ENCODE peak calls at places on chromosome 13, in ten cellular contexts. G, E, D, I, H, F, K, B, N and Y are unnamed samples.

GRCh38 chr13:79522583-79522982 is 41.6 kb downstream of the NDFIP2 start:
- DNase-seq in G (no peak), E (no peak), D (no peak), I (no peak), H (peak), F (no peak), K (no peak), B (peak), N (peak), Y (no peak)

GRCh38 chr13:49922301-49922700 is 13.8 kb downstream of the SPRYD7 start:
- DNase-seq in G (no peak), E (no peak), D (no peak), I (no peak), H (no peak), F (no peak), K (no peak), B (no peak), N (no peak), Y (no peak)

GRCh38 chr13:62324842-62325241 is 909.2 kb upstream of the PCDH20 start:
- DNase-seq in G (no peak), E (no peak), D (no peak), I (no peak), H (no peak), F (no peak), K (no peak), B (no peak), N (no peak), Y (no peak)

GRCh38 chr13:26584713-26585112 is 27.2 kb downstream of the WASF3 start:
- DNase-seq in G (no peak), E (no peak), D (no peak), I (no peak), H (no peak), F (no peak), K (no peak), B (peak), N (peak), Y (no peak)

GRCh38 chr13:44818428-44818827 is 170.8 kb downstream of the NUFIP1 start:
- DNase-seq in G (no peak), E (no peak), D (no peak), I (no peak), H (no peak), F (no peak), K (no peak), B (peak), N (peak), Y (no peak)

GRCh38 chr13:26867451-26868067 is 107.0 kb upstream of the GPR12 start:
- DNase-seq in G (peak), E (no peak), D (no peak), I (no peak), H (peak), F (no peak), K (no peak), B (peak), N (peak), Y (peak)

GRCh38 chr13:97914537-97914936 is 38.9 kb upstream of the IPO5 start:
- DNase-seq in G (no peak), E (no peak), D (no peak), I (peak), H (no peak), F (no peak), K (no peak), B (no peak), N (no peak), Y (no peak)

GRCh38 chr13:90414691-90415596 is 932.5 kb upstream of the MIR17HG start:
- DNase-seq in G (no peak), E (peak), D (no peak), I (no peak), H (peak), F (no peak), K (no peak), B (peak), N (peak), Y (no peak)

GRCh38 chr13:24341439-24341838 is 32.1 kb downstream of the C1QTNF9 start:
- DNase-seq in G (no peak), E (no peak), D (peak), I (no peak), H (peak), F (no peak), K (no peak), B (peak), N (no peak), Y (no peak)

GRCh38 chr13:85019121-85019520 is 780.1 kb downstream of the SLITRK6 start:
- DNase-seq in G (no peak), E (no peak), D (no peak), I (no peak), H (no peak), F (no peak), K (no peak), B (no peak), N (no peak), Y (no peak)

GRCh38 chr13:111876506-111876905 is 190.4 kb upstream of the SOX1 start:
- DNase-seq in G (no peak), E (no peak), D (peak), I (no peak), H (no peak), F (peak), K (no peak), B (no peak), N (no peak), Y (no peak)

GRCh38 chr13:40064154-40064713 is 408.8 kb downstream of the COG6 start:
- DNase-seq in G (no peak), E (no peak), D (peak), I (no peak), H (no peak), F (no peak), K (no peak), B (no peak), N (peak), Y (peak)

GRCh38 chr13:108957369-108958012 is 328.1 kb downstream of the MYO16 start:
- DNase-seq in G (no peak), E (peak), D (no peak), I (no peak), H (peak), F (no peak), K (no peak), B (peak), N (peak), Y (peak)

GRCh38 chr13:109610517-109610916 is 175.9 kb downstream of the IRS2 start:
- DNase-seq in G (no peak), E (no peak), D (no peak), I (no peak), H (no peak), F (no peak), K (peak), B (peak), N (no peak), Y (peak)

GRCh38 chr13:21759503-21759902 is 88.6 kb downstream of the FGF9 start:
- DNase-seq in G (no peak), E (no peak), D (no peak), I (no peak), H (no peak), F (no peak), K (no peak), B (no peak), N (no peak), Y (no peak)

GRCh38 chr13:50094615-50095293 is 79.5 kb downstream of the KCNRG start:
- DNase-seq in G (no peak), E (no peak), D (no peak), I (no peak), H (no peak), F (no peak), K (no peak), B (peak), N (no peak), Y (no peak)

GRCh38 chr13:113491418-113491883 is 940 bp upstream of the DCUN1D2 start:
- DNase-seq in G (peak), E (no peak), D (no peak), I (no peak), H (no peak), F (no peak), K (peak), B (peak), N (no peak), Y (no peak)

GRCh38 chr13:71760226-71760591 is 106.8 kb downstream of the DACH1 start:
- DNase-seq in G (no peak), E (no peak), D (no peak), I (no peak), H (no peak), F (no peak), K (no peak), B (no peak), N (no peak), Y (no peak)

GRCh38 chr13:106786006-106786579 is 218.2 kb upstream of the ARGLU1 start:
- DNase-seq in G (no peak), E (no peak), D (no peak), I (no peak), H (no peak), F (no peak), K (no peak), B (no peak), N (no peak), Y (no peak)

GRCh38 chr13:40126301-40127085 is 471.0 kb downstream of the COG6 start:
- DNase-seq in G (no peak), E (no peak), D (no peak), I (no peak), H (no peak), F (no peak), K (no peak), B (no peak), N (no peak), Y (no peak)

GRCh38 chr13:32852568-32852967 is 163.7 kb upstream of the KL start:
- DNase-seq in G (no peak), E (no peak), D (no peak), I (no peak), H (no peak), F (no peak), K (no peak), B (peak), N (no peak), Y (no peak)

GRCh38 chr13:21917046-21918010 is 246.5 kb downstream of the FGF9 start:
- DNase-seq in G (no peak), E (no peak), D (no peak), I (no peak), H (no peak), F (no peak), K (no peak), B (no peak), N (no peak), Y (no peak)

GRCh38 chr13:30607908-30608307 is 9.8 kb upstream of the USPL1 start:
- DNase-seq in G (no peak), E (no peak), D (no peak), I (no peak), H (no peak), F (no peak), K (no peak), B (no peak), N (no peak), Y (no peak)

GRCh38 chr13:72960541-72960940 is 98.3 kb upstream of the KLF5 start:
- DNase-seq in G (no peak), E (no peak), D (no peak), I (no peak), H (no peak), F (no peak), K (no peak), B (peak), N (no peak), Y (no peak)

GRCh38 chr13:62663767-62664166 is 1248.1 kb upstream of the PCDH20 start:
- DNase-seq in G (no peak), E (no peak), D (no peak), I (no peak), H (no peak), F (no peak), K (no peak), B (no peak), N (no peak), Y (no peak)

GRCh38 chr13:28528848-28529247 is 33.9 kb upstream of the FLT1 start:
- DNase-seq in G (no peak), E (no peak), D (no peak), I (no peak), H (no peak), F (no peak), K (no peak), B (peak), N (no peak), Y (no peak)

GRCh38 chr13:40057228-40057627 is 401.8 kb downstream of the COG6 start:
- DNase-seq in G (no peak), E (no peak), D (no peak), I (no peak), H (no peak), F (no peak), K (no peak), B (no peak), N (no peak), Y (no peak)

GRCh38 chr13:62296812-62297211 is 881.2 kb upstream of the PCDH20 start:
- DNase-seq in G (no peak), E (no peak), D (no peak), I (no peak), H (no peak), F (no peak), K (no peak), B (no peak), N (no peak), Y (no peak)

GRCh38 chr13:31200636-31200970 is 828 bp downstream of the B3GLCT start:
- DNase-seq in G (peak), E (no peak), D (no peak), I (no peak), H (no peak), F (peak), K (peak), B (peak), N (peak), Y (peak)

GRCh38 chr13:61965756-61966155 is 550.1 kb upstream of the PCDH20 start:
- DNase-seq in G (no peak), E (no peak), D (no peak), I (no peak), H (no peak), F (no peak), K (no peak), B (no peak), N (no peak), Y (no peak)

GRCh38 chr13:40064723-40065122 is 409.3 kb downstream of the COG6 start:
- DNase-seq in G (no peak), E (no peak), D (no peak), I (no peak), H (peak), F (no peak), K (no peak), B (peak), N (peak), Y (peak)

GRCh38 chr13:23352161-23352560 is 81.3 kb downstream of the SACS start:
- DNase-seq in G (no peak), E (no peak), D (no peak), I (no peak), H (no peak), F (no peak), K (no peak), B (no peak), N (no peak), Y (no peak)

GRCh38 chr13:42561752-42562467 is 12.0 kb upstream of the TNFSF11 start:
- DNase-seq in G (no peak), E (no peak), D (no peak), I (no peak), H (no peak), F (no peak), K (no peak), B (peak), N (peak), Y (no peak)

GRCh38 chr13:37602743-37603381 is 4.3 kb upstream of the POSTN start:
- DNase-seq in G (no peak), E (no peak), D (no peak), I (no peak), H (no peak), F (no peak), K (no peak), B (peak), N (no peak), Y (no peak)
- TF ChIP-seq CTCF in G (peak), E (peak), D (peak), I (peak), H (peak), F (no peak), K (peak), B (peak), N (peak), Y (peak)

GRCh38 chr13:39016789-39017188 is 21.1 kb downstream of the PROSER1 start:
- DNase-seq in G (peak), E (no peak), D (no peak), I (peak), H (no peak), F (no peak), K (no peak), B (peak), N (no peak), Y (no peak)
- TF ChIP-seq CTCF in G (peak), E (peak), D (no peak), I (peak), H (peak), F (no peak), K (peak), B (peak), N (peak), Y (no peak)

GRCh38 chr13:37429976-37430375 is 168.6 kb downstream of the POSTN start:
- DNase-seq in G (no peak), E (peak), D (no peak), I (no peak), H (no peak), F (no peak), K (no peak), B (no peak), N (peak), Y (no peak)

GRCh38 chr13:37427843-37428494 is 170.6 kb downstream of the POSTN start:
- DNase-seq in G (no peak), E (no peak), D (no peak), I (no peak), H (no peak), F (no peak), K (no peak), B (no peak), N (no peak), Y (no peak)
- TF ChIP-seq CTCF in G (peak), E (no peak), D (no peak), I (no peak), H (no peak), F (no peak), K (no peak), B (peak), N (peak), Y (no peak)

DNA sequence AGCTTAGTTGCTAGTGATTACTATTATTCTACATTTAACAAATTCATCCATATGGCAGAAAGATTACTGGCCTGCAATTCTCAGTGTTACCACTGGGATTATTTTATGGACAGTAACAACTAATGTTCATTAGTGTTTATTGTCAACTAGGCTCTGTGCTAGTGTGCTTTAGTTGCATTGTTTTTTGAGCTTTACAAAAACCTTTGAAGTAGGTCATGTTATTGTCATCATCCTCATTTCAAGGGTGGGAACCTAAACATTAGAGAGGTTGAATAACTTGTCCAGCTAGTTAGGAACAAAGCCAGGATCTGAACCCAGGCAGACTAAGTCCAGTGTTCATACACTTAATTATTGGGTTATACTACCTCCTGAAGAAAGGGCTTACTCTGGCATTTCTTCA is 27.8 kb upstream of the TDRD3 start:
- DNase-seq in G (no peak), E (no peak), D (no peak), I (no peak), H (no peak), F (no peak), K (no peak), B (peak), N (no peak), Y (no peak)
- TF ChIP-seq CTCF in G (peak), E (peak), D (no peak), I (no peak), H (peak), F (no peak), K (no peak), B (peak), N (peak), Y (no peak)